ENCODE peak calls at places on chromosomes 13 and 19, in seven cellular contexts. K is T-cell; S is effector memory CD8-positive, alpha-beta T cell; P is ascending aorta; E is WTC11; Z is kidney epithelial cell; C is NCI-H510A. N is an unnamed sample.

GRCh38 chr19:6765738-6766356 is 1.4 kb downstream of the SH2D3A start:
- DNase-seq in E (peak; percentile 90), C (peak; percentile 44), Z (peak; percentile 51), K (no peak), P (no peak), S (no peak), N (no peak)

GRCh38 chr13:82654851-82655517 is 1227.3 kb downstream of the SLITRK1 start:
- DNase-seq in E (no peak), C (no peak), P (peak; percentile 43), S (no peak), Z (no peak), K (no peak), N (no peak)

GRCh38 chr13:79512950-79513349 is 32.0 kb downstream of the NDFIP2 start:
- DNase-seq in Z (no peak), E (no peak), S (no peak), C (no peak), P (no peak), K (no peak), N (no peak)

GRCh38 chr13:112448621-112449544 is 72.7 kb downstream of the SPACA7 start:
- DNase-seq in E (no peak), K (no peak), S (no peak), C (no peak), Z (no peak), P (no peak), N (no peak)

GRCh38 chr19:36064829-36065228 is 10.1 kb downstream of the WDR62 start:
- DNase-seq in C (no peak), S (no peak), E (no peak), P (no peak), Z (no peak), K (no peak), N (no peak)

GRCh38 chr13:66469745-66470144 is 760.4 kb downstream of the PCDH9 start:
- DNase-seq in P (no peak), K (no peak), E (no peak), Z (no peak), S (no peak), C (no peak), N (no peak)

GRCh38 chr13:113365551-113365971 is 1.6 kb upstream of the GRTP1 start:
- DNase-seq in K (no peak), C (no peak), P (no peak), E (no peak), S (no peak), Z (no peak), N (no peak)

GRCh38 chr13:48559638-48560320 is 26.9 kb upstream of the RCBTB2 start:
- DNase-seq in E (no peak), S (no peak), P (no peak), K (no peak), Z (no peak), C (no peak), N (no peak)

GRCh38 chr19:13751436-13751835 is 12.9 kb upstream of the MRI1 start:
- DNase-seq in S (no peak), P (no peak), C (no peak), K (no peak), Z (no peak), E (no peak), N (no peak)

GRCh38 chr19:15256708-15257331 is 24.6 kb upstream of the EPHX3 start:
- DNase-seq in S (no peak), Z (no peak), P (no peak), K (no peak), C (no peak), E (no peak), N (no peak)

N was measured in stimulated activated naive CD8-positive, alpha-beta T cell treated with anti-CD3 and anti-CD28 coated beads, Interleukin-15, Interleukin-2, amounts not matched to agents 100 U/mL and 50 U/mL, for 24 hours.